ENCODE peak calls at places on chromosome 3, in eight cellular contexts. I is activated naive CD8-positive, alpha-beta T cell treated with anti-CD3 and anti-CD28 coated beads, Interleukin-2, amount 50 U/mL, for 16 hours; X is breast epithelium; V is substantia nigra; L is Ammon's horn; S is cardiac septum; Y is uterus; T is ureter. O is an unnamed sample.

GRCh38 chr3:100030346-100030745 is 84.0 kb downstream of the FILIP1L start:
- DNase-seq in I (no peak), V (no peak), L (no peak), X (no peak), S (no peak), T (no peak), Y (no peak), O (no peak)

GRCh38 chr3:32913790-32914446 is 37.5 kb upstream of the CCR4 start:
- DNase-seq in T (peak; percentile 54), L (no peak), I (no peak), S (no peak), V (no peak), Y (no peak), X (no peak), O (no peak)

GRCh38 chr3:46575577-46576222 is 9.6 kb upstream of the LRRC2 start:
- DNase-seq in L (no peak), I (no peak), V (no peak), S (no peak), X (no peak), Y (no peak), T (no peak), O (no peak)

GRCh38 chr3:186669378-186670084 is 3.7 kb downstream of the HRG start:
- DNase-seq in V (no peak), I (no peak), T (no peak), X (no peak), L (no peak), Y (no peak), S (no peak), O (no peak)

GRCh38 chr3:88030200-88030599 is 28.6 kb downstream of the CGGBP1 start:
- DNase-seq in S (no peak), X (no peak), Y (no peak), I (no peak), L (no peak), V (no peak), T (no peak), O (no peak)

GRCh38 chr3:141306276-141306675 is 62.0 kb upstream of the ZBTB38 start:
- DNase-seq in L (no peak), X (no peak), I (no peak), V (no peak), Y (no peak), S (no peak), T (no peak), O (no peak)

GRCh38 chr3:132661120-132661519 is 991 bp downstream of the UBA5 start:
- DNase-seq in V (no peak), Y (no peak), I (no peak), T (no peak), L (no peak), S (no peak), X (no peak), O (no peak)

GRCh38 chr3:96831175-96831574 is 16.8 kb downstream of the EPHA6 start:
- DNase-seq in I (no peak), Y (no peak), V (no peak), T (no peak), X (no peak), S (no peak), L (no peak), O (no peak)

GRCh38 chr3:190083631-190084030 is 37.1 kb downstream of the P3H2 start:
- DNase-seq in T (no peak), L (no peak), Y (no peak), I (no peak), V (no peak), S (no peak), X (no peak), O (no peak)

GRCh38 chr3:21942328-21942727 is 191.3 kb upstream of the ZNF385D start:
- DNase-seq in L (no peak), T (no peak), S (no peak), I (no peak), V (no peak), Y (no peak), X (no peak), O (no peak)

GRCh38 chr3:141280690-141281089 is 49.1 kb downstream of the PXYLP1 start:
- DNase-seq in I (no peak), T (no peak), V (no peak), Y (no peak), L (no peak), S (no peak), X (no peak), O (no peak)

O was measured in midbrain.